ENCODE peak calls at places on chromosomes 11 and 22, in eight cellular contexts. G, J, U, O, A, T, Q and S are unnamed samples.

GRCh38 chr22:50307891-50308596 is 598 bp upstream of the PLXNB2 start:
- DNase-seq in G (no peak), A (no peak), O (no peak), Q (no peak), U (no peak), T (no peak), J (no peak), S (peak)

GRCh38 chr11:22337571-22338464 is at the start of gene SLC17A6:
- DNase-seq in A (no peak), Q (peak), U (no peak), G (no peak), O (no peak), T (no peak), J (no peak), S (peak)

GRCh38 chr22:50684986-50685385 is 12.4 kb downstream of the SHANK3 start:
- DNase-seq in A (no peak), U (no peak), G (no peak), T (no peak), J (no peak), Q (peak), O (no peak), S (no peak)

GRCh38 chr11:122327528-122327927 is 211.5 kb upstream of the BLID start:
- DNase-seq in G (no peak), A (no peak), Q (no peak), T (no peak), U (no peak), J (no peak), O (no peak), S (no peak)

GRCh38 chr11:86670179-86670578 is 2.2 kb downstream of the ME3 start:
- DNase-seq in J (no peak), G (no peak), Q (no peak), T (no peak), O (no peak), A (no peak), U (no peak), S (peak)

GRCh38 chr11:97336064-97336463 is 946.3 kb downstream of the JRKL start:
- DNase-seq in J (no peak), Q (no peak), G (no peak), O (no peak), A (no peak), U (no peak), T (no peak), S (no peak)

GRCh38 chr22:20857247-20857643 is 1.4 kb downstream of the PI4KA start:
- DNase-seq in Q (no peak), J (no peak), A (no peak), U (no peak), O (no peak), T (no peak), G (no peak), S (no peak)

GRCh38 chr11:18383388-18384156 is 10.8 kb upstream of the LDHA start:
- DNase-seq in O (no peak), A (no peak), Q (no peak), T (peak), U (peak), G (peak), J (peak), S (peak)

GRCh38 chr11:116519499-116519898 is 253.3 kb downstream of the BUD13 start:
- DNase-seq in U (no peak), G (no peak), T (no peak), A (no peak), J (no peak), Q (no peak), O (no peak), S (no peak)

GRCh38 chr11:118289411-118289810 is 15.1 kb upstream of the CD3E start:
- DNase-seq in Q (no peak), O (no peak), A (no peak), J (no peak), U (no peak), T (no peak), G (no peak), S (no peak)

GRCh38 chr11:87290304-87290922 is 252.7 kb downstream of the TMEM135 start:
- DNase-seq in Q (no peak), A (peak), O (peak), G (no peak), T (peak), U (no peak), J (no peak), S (peak)

GRCh38 chr11:60771879-60772525 is 13.1 kb upstream of the MS4A10 start:
- DNase-seq in T (no peak), J (no peak), G (no peak), U (no peak), O (no peak), Q (no peak), A (no peak), S (no peak)

GRCh38 chr11:61377461-61378160 is 14.8 kb upstream of the TMEM216 start:
- DNase-seq in U (no peak), J (no peak), G (no peak), O (no peak), A (no peak), T (no peak), Q (no peak), S (no peak)

GRCh38 chr11:105466582-105467228 is 143.2 kb upstream of the GRIA4 start:
- DNase-seq in G (no peak), J (no peak), O (no peak), U (no peak), T (peak), A (peak), Q (no peak), S (no peak)

GRCh38 chr11:29317669-29318068 is 699.2 kb downstream of the KCNA4 start:
- DNase-seq in Q (no peak), T (no peak), U (no peak), J (no peak), A (no peak), O (no peak), G (no peak), S (no peak)

GRCh38 chr11:126816655-126817054 is 183.9 kb downstream of the KIRREL3 start:
- DNase-seq in J (no peak), Q (no peak), G (no peak), A (peak), O (no peak), T (no peak), U (no peak), S (peak)